ENCODE peak calls at places on chromosomes 4 and X, in four cellular contexts. F is H9, J is neuronal stem cell, W is H1. K is an unnamed sample.

GRCh38 chrX:32281853-32282252 is 929.5 kb downstream of the DMD start:
- DNase-seq in F (no peak), J (no peak), W (no peak), K (no peak)

GRCh38 chr4:118905546-118905945 is 16.9 kb downstream of the SYNPO2 start:
- DNase-seq in F (no peak), J (no peak), W (no peak), K (peak; percentile 12)

GRCh38 chr4:17324431-17324830 is 187.5 kb downstream of the QDPR start:
- DNase-seq in F (peak; percentile 40), J (peak; percentile 38), W (peak; percentile 72), K (peak; percentile 72)

GRCh38 chr4:85113706-85114105 is 147.2 kb upstream of the WDFY3 start:
- DNase-seq in F (no peak), J (no peak), W (no peak), K (peak; percentile 69)

GRCh38 chr4:101230806-101231426 is 116.4 kb downstream of the PPP3CA start:
- DNase-seq in F (no peak), J (no peak), W (no peak), K (no peak)

GRCh38 chrX:37817579-37817978 is 29.8 kb downstream of the DYNLT3 start:
- DNase-seq in F (no peak), J (no peak), W (no peak), K (no peak)

GRCh38 chrX:24231169-24231568 is 81.6 kb downstream of the ZFX start:
- DNase-seq in F (no peak), J (no peak), W (no peak), K (peak; percentile 81)

GRCh38 chr4:186781032-186781917 is 57.6 kb upstream of the FAT1 start:
- DNase-seq in F (no peak), J (no peak), W (no peak), K (peak; percentile 72)

GRCh38 chrX:154082396-154083133 is 15.0 kb downstream of the MECP2 start:
- DNase-seq in F (no peak), J (no peak), W (no peak), K (peak; percentile 78)

GRCh38 chr4:119162174-119162573 is 26.5 kb downstream of the MYOZ2 start:
- DNase-seq in F (no peak), J (no peak), W (no peak), K (no peak)

GRCh38 chrX:78452356-78452755 is 124.9 kb upstream of the CYSLTR1 start:
- DNase-seq in F (no peak), J (no peak), W (no peak), K (no peak)

GRCh38 chrX:153347530-153347929 is 13.6 kb downstream of the ZNF275 start:
- DNase-seq in F (no peak), J (no peak), W (no peak), K (no peak)

GRCh38 chr4:30821891-30822612 is 101.9 kb downstream of the PCDH7 start:
- DNase-seq in F (no peak), J (no peak), W (no peak), K (peak; percentile 68)

GRCh38 chr4:189202869-189203271 is 737.8 kb upstream of the FRG1 start:
- DNase-seq in F (no peak), J (no peak), W (no peak), K (peak; percentile 81)

GRCh38 chr4:152283806-152284470 is 252.0 kb downstream of the FBXW7 start:
- DNase-seq in F (no peak), J (no peak), W (no peak), K (peak; percentile 36)

GRCh38 chrX:17078031-17078730 is 131.7 kb downstream of the REPS2 start:
- DNase-seq in F (no peak), J (no peak), W (no peak), K (no peak)

GRCh38 chr4:113157086-113157857 is 107.8 kb downstream of the ANK2 start:
- DNase-seq in F (no peak), J (no peak), W (no peak), K (no peak)

GRCh38 chr4:171042989-171043524 is 770.1 kb upstream of the GALNTL6 start:
- DNase-seq in F (no peak), J (no peak), W (no peak), K (no peak)

GRCh38 chrX:41332408-41332987 is 1.5 kb upstream of the DDX3X start:
- DNase-seq in F (no peak), J (no peak), W (no peak), K (no peak)

GRCh38 chrX:71618303-71618721 is at the start of gene CXCR3:
- DNase-seq in F (no peak), J (no peak), W (no peak), K (no peak)

GRCh38 chrX:103398321-103398937 is 22.1 kb downstream of the BEX3 start:
- DNase-seq in F (no peak), J (no peak), W (no peak), K (peak; percentile 86)

GRCh38 chr4:7186081-7186480 is 6.3 kb upstream of the SORCS2 start:
- DNase-seq in F (peak; percentile 55), J (no peak), W (no peak), K (no peak)

GRCh38 chrX:14076639-14077038 is 46.9 kb upstream of the GEMIN8 start:
- DNase-seq in F (no peak), J (no peak), W (no peak), K (no peak)

GRCh38 chrX:118497180-118497814 is 1.7 kb downstream of the DOCK11 start:
- DNase-seq in F (no peak), J (no peak), W (no peak), K (no peak)

GRCh38 chr4:6769138-6769983 is 13.2 kb upstream of the KIAA0232 start:
- DNase-seq in F (no peak), J (no peak), W (no peak), K (no peak)

GRCh38 chrX:22686138-22686541 is 313.6 kb upstream of the DDX53 start:
- DNase-seq in F (no peak), J (no peak), W (no peak), K (peak; percentile 13)

GRCh38 chrX:103536732-103537131 is 17.4 kb upstream of the RAB40A start:
- DNase-seq in F (no peak), J (no peak), W (no peak), K (no peak)

GRCh38 chr4:52107336-52107735 is 56.2 kb downstream of the SPATA18 start:
- DNase-seq in F (no peak), J (no peak), W (no peak), K (peak; percentile 19)

GRCh38 chr4:4364486-4365208 is 22.3 kb upstream of the NSG1 start:
- DNase-seq in F (peak; percentile 53), J (no peak), W (no peak), K (no peak)

GRCh38 chr4:173685761-173686260 is 155.8 kb upstream of the HAND2 start:
- DNase-seq in F (no peak), J (no peak), W (no peak), K (no peak)

GRCh38 chrX:40003982-40004535 is 93.7 kb downstream of the BCOR start:
- DNase-seq in F (peak; percentile 82), J (no peak), W (peak; percentile 46), K (no peak)

GRCh38 chrX:26328610-26329319 is 112.8 kb downstream of the MAGEB5 start:
- DNase-seq in F (no peak), J (no peak), W (no peak), K (no peak)

GRCh38 chr4:3321295-3321889 is 28.6 kb downstream of the RGS12 start:
- DNase-seq in F (no peak), J (no peak), W (no peak), K (no peak)

GRCh38 chr4:95505149-95505548 is 43.6 kb downstream of the UNC5C start:
- DNase-seq in F (no peak), J (peak; percentile 11), W (no peak), K (peak; percentile 59)

GRCh38 chrX:56318076-56318475 is 85.9 kb downstream of the KLF8 start:
- DNase-seq in F (no peak), J (no peak), W (no peak), K (no peak)

GRCh38 chrX:94914235-94914634 is 1240.2 kb downstream of the FAM133A start:
- DNase-seq in F (no peak), J (no peak), W (no peak), K (no peak)

GRCh38 chrX:94908171-94908570 is 1234.2 kb downstream of the FAM133A start:
- DNase-seq in F (no peak), J (no peak), W (no peak), K (no peak)

DNA sequence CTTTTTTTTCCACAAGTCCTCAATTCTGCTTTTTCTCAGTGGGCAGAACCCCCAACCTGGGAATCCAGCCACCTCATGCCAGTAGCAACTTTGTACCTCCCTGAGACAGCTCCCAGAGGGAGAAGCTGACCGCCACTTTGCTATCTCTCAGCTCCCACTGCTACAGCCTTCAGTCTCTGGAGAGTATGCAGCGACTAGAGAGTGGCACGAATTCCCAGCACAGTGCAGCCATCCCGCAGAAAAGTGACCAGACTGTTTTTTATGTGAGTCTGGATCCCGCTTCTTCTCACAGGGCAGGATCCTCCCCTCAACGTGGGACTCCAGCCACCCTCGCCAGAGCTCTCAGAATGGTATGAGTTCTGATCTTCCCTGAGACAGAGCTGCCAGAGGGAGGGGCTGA is 1234.6 kb downstream of the FAM133A start:
- DNase-seq in F (no peak), J (no peak), W (no peak), K (no peak)
- H2BK15ac ChIP-seq in F (no peak overlapping the region), J (no peak overlapping the region), W (no peak overlapping the region), K (no peak overlapping the region)

GRCh38 chrX:136295380-136295779 is 5.4 kb upstream of the ADGRG4 start:
- DNase-seq in F (no peak), J (no peak), W (no peak), K (no peak)

GRCh38 chrX:136292656-136293055 is 8.1 kb upstream of the ADGRG4 start:
- DNase-seq in F (no peak), J (no peak), W (no peak), K (no peak)

GRCh38 chrX:136291824-136292223 is 8.9 kb upstream of the ADGRG4 start:
- DNase-seq in F (no peak), J (no peak), W (no peak), K (no peak)
- H2BK12ac ChIP-seq in F (no peak overlapping the region), J (no peak overlapping the region), W (no peak overlapping the region), K (no peak overlapping the region)

DNA sequence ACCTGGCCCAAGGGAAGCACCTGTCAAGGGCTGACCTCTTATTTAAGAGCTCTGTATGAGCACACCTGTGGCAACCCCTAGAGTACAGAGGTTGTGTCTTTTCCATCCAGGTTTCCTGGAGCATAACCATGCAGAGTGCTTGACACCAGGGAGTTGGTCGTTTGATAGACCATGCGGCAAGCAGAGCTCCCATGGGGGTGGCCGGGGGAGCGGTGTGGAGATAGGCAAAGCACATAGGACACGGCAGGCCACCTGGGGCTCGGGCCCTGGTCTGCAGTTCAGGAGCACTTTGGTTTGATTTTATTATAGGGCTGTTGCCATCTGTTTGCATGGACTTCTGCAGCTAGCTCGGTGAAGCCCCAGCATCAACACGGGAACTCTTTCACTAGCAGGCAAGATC is 95.0 kb upstream of the MTM1 start:
- DNase-seq in F (no peak), J (no peak), W (no peak), K (no peak)
- H3K4me2 ChIP-seq in F (no peak overlapping the region), J (no peak overlapping the region), W (no peak overlapping the region), K (no peak overlapping the region)

GRCh38 chr4:147360301-147360700 is 120.6 kb upstream of the EDNRA start:
- DNase-seq in F (no peak), J (no peak), W (no peak), K (peak; percentile 94)
- H2BK15ac ChIP-seq in F (no peak overlapping the region), J (no peak overlapping the region), W (no peak overlapping the region), K (no peak overlapping the region)

GRCh38 chr4:81665050-81665449 is 193.3 kb upstream of the RASGEF1B start:
- DNase-seq in F (no peak), J (no peak), W (no peak), K (no peak)
- H2BK12ac ChIP-seq in F (no peak overlapping the region), J (no peak overlapping the region), W (no peak overlapping the region), K (no peak overlapping the region)

GRCh38 chrX:48864210-48864609 is 28.8 kb upstream of the PCSK1N start:
- DNase-seq in F (no peak), J (no peak), W (no peak), K (peak; percentile 66)
- H3K4me2 ChIP-seq in F (no peak overlapping the region), J (no peak overlapping the region), W (no peak overlapping the region), K (no peak overlapping the region)

K was measured in mesenchymal stem cell.